ENCODE peak calls at places on chromosomes 11 and 22, in six cellular contexts. H is hippocampal formation, T is DMS153, P is mesothelial cell of epicardium, R is cardiac muscle cell, S is suprapubic skin. Q is an unnamed sample.

GRCh38 chr11:92480519-92480918 is 255.9 kb downstream of the FAT3 start:
- DNase-seq in H (no peak), T (no peak), P (no peak), R (peak), S (no peak), Q (no peak)

GRCh38 chr22:23763579-23764331 is 965 bp downstream of the C22orf15 start:
- DNase-seq in H (no peak), T (peak), P (no peak), R (no peak), S (no peak), Q (no peak)

GRCh38 chr22:24133187-24133965 is 47.9 kb upstream of the SUSD2 start:
- DNase-seq in H (no peak), T (no peak), P (no peak), R (peak), S (no peak), Q (no peak)

GRCh38 chr22:22877523-22878210 is 9.9 kb upstream of the IGLL5 start:
- DNase-seq in H (peak), T (peak), P (no peak), R (peak), S (no peak), Q (peak)

GRCh38 chr11:101446238-101446637 is 137.6 kb downstream of the TRPC6 start:
- DNase-seq in H (no peak), T (no peak), P (no peak), R (peak), S (no peak), Q (peak)

GRCh38 chr11:130771708-130772107 is 144.6 kb downstream of the SNX19 start:
- DNase-seq in H (no peak), T (no peak), P (no peak), R (no peak), S (no peak), Q (no peak)

GRCh38 chr11:119795231-119795630 is 66.2 kb upstream of the NECTIN1 start:
- DNase-seq in H (no peak), T (no peak), P (no peak), R (peak), S (no peak), Q (peak)

GRCh38 chr11:46967962-46968361 is 31.4 kb downstream of the CSTPP1 start:
- DNase-seq in H (no peak), T (no peak), P (no peak), R (no peak), S (no peak), Q (no peak)

GRCh38 chr11:63858628-63859550 is 20.0 kb downstream of the MARK2 start:
- DNase-seq in H (no peak), T (no peak), P (no peak), R (peak), S (no peak), Q (no peak)

GRCh38 chr22:27242111-27242436 is 559.5 kb downstream of the MN1 start:
- DNase-seq in H (no peak), T (no peak), P (no peak), R (no peak), S (no peak), Q (no peak)

GRCh38 chr11:84524422-84525051 is 1102.6 kb downstream of the DLG2 start:
- DNase-seq in H (no peak), T (no peak), P (no peak), R (peak), S (no peak), Q (no peak)

GRCh38 chr22:32701021-32701420 is 100.5 kb upstream of the TIMP3 start:
- DNase-seq in H (no peak), T (no peak), P (no peak), R (peak), S (no peak), Q (peak)

GRCh38 chr11:112100457-112100856 is 13.8 kb downstream of the SDHD start:
- DNase-seq in H (no peak), T (no peak), P (no peak), R (no peak), S (no peak), Q (no peak)

GRCh38 chr11:61507962-61508824 is at the start of gene LRRC10B:
- DNase-seq in H (no peak), T (peak), P (no peak), R (no peak), S (no peak), Q (no peak)

GRCh38 chr22:37529652-37530345 is 10.6 kb upstream of the CARD10 start:
- DNase-seq in H (no peak), T (peak), P (no peak), R (no peak), S (no peak), Q (no peak)

GRCh38 chr11:15307600-15307999 is 192.9 kb downstream of the INSC start:
- DNase-seq in H (no peak), T (no peak), P (no peak), R (no peak), S (no peak), Q (no peak)

GRCh38 chr22:49090061-49090852 is 737.4 kb downstream of the BRD1 start:
- DNase-seq in H (no peak), T (no peak), P (no peak), R (no peak), S (peak), Q (no peak)

GRCh38 chr11:72354356-72355115 is 79.8 kb downstream of the CLPB start:
- DNase-seq in H (no peak), T (no peak), P (no peak), R (no peak), S (no peak), Q (peak)

GRCh38 chr22:20464096-20464614 is 26.5 kb upstream of the SCARF2 start:
- DNase-seq in H (no peak), T (no peak), P (no peak), R (no peak), S (no peak), Q (no peak)

GRCh38 chr22:31029276-31029675 is 51.8 kb upstream of the SMTN start:
- DNase-seq in H (no peak), T (no peak), P (no peak), R (no peak), S (no peak), Q (no peak)

GRCh38 chr11:26158251-26158650 is 173.7 kb upstream of the ANO3 start:
- DNase-seq in H (no peak), T (no peak), P (no peak), R (no peak), S (no peak), Q (no peak)

GRCh38 chr11:105906517-105906916 is 115.5 kb downstream of the MSANTD4 start:
- DNase-seq in H (no peak), T (no peak), P (no peak), R (no peak), S (no peak), Q (no peak)

GRCh38 chr22:44583076-44583760 is 85.2 kb upstream of the RTL6 start:
- DNase-seq in H (no peak), T (no peak), P (peak), R (peak), S (peak), Q (peak)

GRCh38 chr22:47030881-47031627 is 268.6 kb downstream of the TBC1D22A start:
- DNase-seq in H (no peak), T (peak), P (no peak), R (no peak), S (peak), Q (no peak)

GRCh38 chr11:94655291-94655690 is 88.1 kb downstream of the PIWIL4 start:
- DNase-seq in H (no peak), T (no peak), P (no peak), R (no peak), S (no peak), Q (no peak)

GRCh38 chr22:18021431-18021830 is 2.9 kb downstream of the MICAL3 start:
- DNase-seq in H (no peak), T (no peak), P (no peak), R (no peak), S (no peak), Q (no peak)

GRCh38 chr22:49295851-49296560 is 531.7 kb downstream of the BRD1 start:
- DNase-seq in H (no peak), T (no peak), P (no peak), R (no peak), S (no peak), Q (no peak)

GRCh38 chr11:45551181-45551580 is 114.2 kb downstream of the CHST1 start:
- DNase-seq in H (no peak), T (no peak), P (no peak), R (no peak), S (no peak), Q (no peak)

GRCh38 chr11:69241075-69241740 is 52.7 kb upstream of the MYEOV start:
- DNase-seq in H (no peak), T (no peak), P (no peak), R (no peak), S (no peak), Q (no peak)

GRCh38 chr11:126929186-126930085 is 71.1 kb downstream of the KIRREL3 start:
- DNase-seq in H (no peak), T (peak), P (no peak), R (peak), S (no peak), Q (peak)

GRCh38 chr11:75337195-75337654 is 14.2 kb downstream of the ARRB1 start:
- DNase-seq in H (no peak), T (no peak), P (no peak), R (peak), S (no peak), Q (peak)

GRCh38 chr11:123590296-123590912 is 64.0 kb downstream of the SCN3B start:
- DNase-seq in H (no peak), T (no peak), P (no peak), R (peak), S (no peak), Q (peak)

GRCh38 chr11:81237139-81237538 is 1496.5 kb downstream of the FAM181B start:
- DNase-seq in H (peak), T (peak), P (no peak), R (peak), S (no peak), Q (peak)

GRCh38 chr11:56292154-56292553 is at the start of gene OR8H1:
- DNase-seq in H (no peak), T (no peak), P (no peak), R (no peak), S (no peak), Q (no peak)

GRCh38 chr11:31509017-31509411 is 408 bp downstream of the IMMP1L start:
- DNase-seq in H (no peak), T (no peak), P (no peak), R (no peak), S (no peak), Q (no peak)

Q was measured in RPMI7951.